ENCODE peak calls at places on chromosomes 16 and 17, in six cellular contexts. W, J, U, I, V and T are unnamed samples.

GRCh38 chr17:77973953-77974352 is 15.4 kb downstream of the TNRC6C start:
- DNase-seq in I (no peak), U (no peak), V (no peak), J (no peak), W (no peak), T (no peak)

GRCh38 chr16:70635356-70636016 is 10.9 kb upstream of the IL34 start:
- DNase-seq in I (no peak), U (no peak), W (no peak), J (no peak), V (peak; percentile 57), T (no peak)

GRCh38 chr16:55029509-55029908 is 98.8 kb downstream of the IRX5 start:
- DNase-seq in J (no peak), U (no peak), V (no peak), W (no peak), I (no peak), T (no peak)

GRCh38 chr17:73305845-73306836 is 5.7 kb downstream of the CDC42EP4 start:
- DNase-seq in V (no peak), U (no peak), I (no peak), J (no peak), W (no peak), T (no peak)

GRCh38 chr16:1392826-1393225 is 21.7 kb downstream of the UNKL start:
- DNase-seq in V (no peak), U (no peak), W (no peak), J (no peak), I (no peak), T (no peak)

GRCh38 chr17:81976332-81977210 is 858 bp upstream of the ASPSCR1 start:
- DNase-seq in J (peak; percentile 69), V (peak; percentile 29), W (no peak), I (peak; percentile 86), U (peak; percentile 73), T (no peak)

GRCh38 chr16:72878301-72879269 is 169.3 kb downstream of the ZFHX3 start:
- DNase-seq in W (no peak), J (no peak), U (no peak), I (no peak), V (peak; percentile 21), T (no peak)

GRCh38 chr16:47643610-47644009 is 182.5 kb downstream of the PHKB start:
- DNase-seq in I (no peak), V (no peak), W (no peak), U (no peak), J (no peak), T (no peak)

GRCh38 chr16:56547120-56547948 is 17.5 kb upstream of the MT4 start:
- DNase-seq in W (no peak), U (no peak), V (peak; percentile 84), J (no peak), I (no peak), T (no peak)

DNA sequence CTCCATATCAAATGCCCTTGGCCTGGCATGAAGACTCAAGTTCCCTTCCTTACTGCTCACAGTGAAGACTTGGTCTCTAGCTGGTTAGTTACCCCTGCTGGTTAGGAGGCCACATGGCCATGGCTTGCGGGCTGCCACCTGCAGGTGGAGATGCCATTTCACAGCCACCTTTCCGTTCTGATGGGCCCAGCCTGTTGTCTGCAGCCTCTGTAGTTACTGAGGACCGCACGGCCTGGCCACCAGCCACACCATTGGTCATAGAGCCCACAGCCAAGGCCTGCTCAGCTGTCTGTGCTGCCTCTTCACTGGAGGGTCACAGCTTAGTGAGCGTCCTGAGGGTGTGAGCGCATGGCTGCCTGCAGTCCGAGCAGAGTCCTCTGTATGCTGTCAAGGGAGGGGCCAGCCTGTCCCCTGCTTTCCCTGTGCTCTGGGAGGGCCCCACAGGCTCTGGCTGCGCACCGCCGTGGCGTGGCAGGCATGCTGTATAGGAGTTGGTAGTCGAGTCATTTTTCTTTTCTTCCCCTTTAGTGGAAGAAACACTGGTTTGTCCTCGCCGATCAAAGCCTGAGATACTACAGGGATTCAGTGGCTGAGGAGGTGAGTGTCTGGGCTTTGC is 59.2 kb downstream of the PLD6 start:
- DNase-seq in W (no peak), V (no peak), I (no peak), J (no peak), U (peak; percentile 85), T (no peak)
- TF ChIP-seq CTCF in W (peak; percentile 13), V (peak; percentile 26), I (peak; percentile 17), J (peak; percentile 6), U (peak; percentile 38), T (no peak)

GRCh38 chr17:5522476-5522875 is 36.1 kb downstream of the MIS12 start:
- DNase-seq in I (peak; percentile 10), U (no peak), W (no peak), J (no peak), V (no peak), T (no peak)
- TF ChIP-seq CTCF in I (no peak), U (no peak), W (no peak), J (no peak), V (no peak), T (no peak)

GRCh38 chr16:51818342-51818944 is 667.4 kb upstream of the SALL1 start:
- DNase-seq in I (no peak), W (no peak), J (peak; percentile 78), U (no peak), V (peak; percentile 71), T (no peak)
- TF ChIP-seq CTCF in I (peak; percentile 57), W (no peak), J (peak; percentile 65), U (no peak), V (peak; percentile 89), T (peak; percentile 23)

GRCh38 chr17:8220783-8221662 is 10.6 kb upstream of the AURKB start:
- DNase-seq in U (peak; percentile 90), J (peak; percentile 90), I (peak; percentile 90), V (peak; percentile 90), W (peak; percentile 83), T (peak; percentile 83)
- TF ChIP-seq CTCF in U (no peak), J (no peak), I (no peak), V (no peak), W (no peak), T (no peak)

GRCh38 chr17:42288985-42289862 is 926 bp downstream of the STAT5A start:
- DNase-seq in I (peak; percentile 74), V (no peak), J (peak; percentile 55), W (no peak), U (peak; percentile 67), T (no peak)
- TF ChIP-seq CTCF in I (no peak), V (no peak), J (no peak), W (no peak), U (no peak), T (no peak)

GRCh38 chr17:48543854-48544355 is 1.0 kb downstream of the HOXB2 start:
- DNase-seq in J (no peak), W (no peak), U (no peak), I (no peak), V (no peak), T (no peak)

GRCh38 chr17:48541574-48542113 is 3.3 kb downstream of the HOXB2 start:
- DNase-seq in V (peak; percentile 39), W (peak; percentile 33), J (no peak), U (peak; percentile 85), I (peak; percentile 69), T (no peak)

GRCh38 chr17:48544356-48545021 is 420 bp downstream of the HOXB2 start:
- DNase-seq in U (peak; percentile 91), W (no peak), V (no peak), I (peak; percentile 81), J (peak; percentile 62), T (no peak)

GRCh38 chr17:48542114-48542955 is 2.6 kb downstream of the HOXB2 start:
- DNase-seq in J (no peak), W (no peak), U (no peak), V (no peak), I (no peak), T (no peak)

DNA sequence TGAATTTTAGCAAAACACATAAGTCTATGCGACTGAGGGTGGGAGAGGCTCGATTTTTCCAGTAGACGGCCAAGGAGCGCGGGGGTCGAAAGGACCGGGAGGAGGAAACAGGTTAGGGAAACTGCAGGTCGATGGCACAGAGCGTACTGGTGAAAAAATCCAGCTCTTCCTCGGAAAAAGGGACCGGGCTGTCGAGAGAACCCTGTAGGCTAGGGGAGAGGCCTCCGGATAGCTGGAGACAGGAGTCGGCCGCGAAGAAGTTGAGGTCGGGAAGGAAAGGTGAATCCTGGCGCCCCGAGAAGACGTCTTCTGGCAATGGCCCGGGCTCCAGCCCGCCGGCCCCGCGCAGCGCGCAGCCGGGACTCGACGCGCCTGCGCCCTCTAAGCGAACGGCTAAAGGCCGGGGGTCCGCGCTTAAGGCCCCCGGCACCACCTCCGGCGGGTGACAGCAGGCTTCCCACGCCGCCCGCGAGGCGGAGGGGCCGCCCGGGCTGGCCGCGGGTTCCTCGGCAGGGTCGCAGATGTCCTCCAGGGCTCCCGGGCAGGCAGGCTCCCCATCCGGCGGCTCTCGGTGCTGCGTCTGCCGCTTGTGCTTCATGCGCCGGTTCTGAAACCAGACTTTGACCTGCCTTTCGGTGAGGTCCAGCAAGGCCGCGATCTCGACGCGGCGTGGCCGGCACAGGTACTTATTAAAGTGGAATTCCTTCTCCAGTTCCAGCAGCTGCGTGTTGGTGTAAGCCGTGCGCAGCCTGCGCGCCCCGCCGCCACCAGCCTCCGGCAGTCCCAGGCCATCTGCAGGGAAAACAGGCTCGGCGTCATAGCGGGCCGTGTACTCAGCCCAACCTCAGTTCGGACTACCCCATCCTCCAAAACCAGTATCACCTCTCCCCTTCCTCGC is 1.7 kb downstream of the HOXB2 start:
- DNase-seq in V (peak; percentile 55), I (no peak), W (peak; percentile 40), J (no peak), U (peak; percentile 73), T (no peak)
- TF ChIP-seq CTCF in V (no peak), I (peak; percentile 10), W (no peak), J (peak; percentile 9), U (peak; percentile 26), T (no peak)

GRCh38 chr16:51971184-51971583 is 575.8 kb downstream of the TOX3 start:
- DNase-seq in W (no peak), U (no peak), I (no peak), J (peak; percentile 30), V (peak; percentile 63), T (no peak)
- TF ChIP-seq CTCF in W (no peak), U (no peak), I (peak; percentile 5), J (peak; percentile 7), V (peak; percentile 75), T (no peak)